ENCODE peak calls at places on chromosomes 11 and 22, in eight cellular contexts. Z is naive thymus-derived CD8-positive, alpha-beta T cell; X is MV-4-11; P is stimulated activated CD8-positive, alpha-beta memory T cell treated with anti-CD3 and anti-CD28 coated beads, Interleukin-15, amount 100 ng/mL, for 4 hours; M is 8988T; L is NCI-H1694; B is skeletal muscle cell; R is stimulated activated CD4-positive, alpha-beta T cell treated with anti-CD3 and anti-CD28 coated beads, Interleukin-4, amount 100 ng/mL, for 48 hours. W is an unnamed sample.

GRCh38 chr11:119295178-119295577 is 21.8 kb downstream of the MCAM start:
- DNase-seq in M (no peak), X (peak), P (no peak), Z (no peak), R (no peak), L (no peak), B (no peak), W (peak)

GRCh38 chr11:27912916-27913315 is 195.0 kb downstream of the KIF18A start:
- DNase-seq in M (no peak), Z (no peak), B (no peak), P (no peak), R (no peak), X (no peak), L (no peak), W (no peak)

GRCh38 chr11:45993438-45994064 is 71.1 kb downstream of the LARGE2 start:
- DNase-seq in M (no peak), Z (no peak), R (no peak), B (no peak), P (no peak), L (no peak), X (no peak), W (no peak)

GRCh38 chr11:45556851-45557707 is 108.3 kb downstream of the CHST1 start:
- DNase-seq in L (no peak), R (no peak), X (no peak), M (no peak), Z (no peak), B (peak), P (no peak), W (no peak)

GRCh38 chr11:83256602-83257340 is 29.4 kb downstream of the CCDC90B start:
- DNase-seq in X (no peak), Z (no peak), R (no peak), B (no peak), L (no peak), P (no peak), M (no peak), W (no peak)

GRCh38 chr22:46044718-46045458 is 67.9 kb upstream of the WNT7B start:
- DNase-seq in P (no peak), B (no peak), X (no peak), M (no peak), L (no peak), Z (peak), R (no peak), W (no peak)

GRCh38 chr11:40170076-40170475 is 1289.4 kb downstream of the LRRC4C start:
- DNase-seq in B (no peak), M (no peak), P (no peak), R (no peak), X (no peak), Z (no peak), L (no peak), W (no peak)

GRCh38 chr11:88275636-88276035 is 61.9 kb downstream of the CTSC start:
- DNase-seq in Z (no peak), B (no peak), M (no peak), L (no peak), R (no peak), P (no peak), X (no peak), W (no peak)

GRCh38 chr11:8082391-8083087 is 1.5 kb downstream of the TUB start:
- DNase-seq in P (no peak), R (no peak), L (no peak), X (no peak), B (no peak), Z (no peak), M (peak), W (no peak)

GRCh38 chr11:12050470-12050891 is 42.1 kb upstream of the DKK3 start:
- DNase-seq in X (no peak), Z (no peak), P (no peak), L (no peak), M (no peak), R (no peak), B (no peak), W (no peak)